ENCODE peak calls at places on chromosome 13, in nine cellular contexts. N, F, U, L, S, Q, T, B and J are unnamed samples.
A peak's percentile ranks its signal among the peaks of the same experiment; 100 is the strongest.

GRCh38 chr13:27622102-27622820 is 569 bp downstream of the POLR1D start:
- DNase-seq in T (no peak), B (peak; percentile 8), U (no peak), N (no peak), S (no peak), L (no peak), F (no peak), Q (peak; percentile 51), J (no peak)

GRCh38 chr13:89343165-89343564 is 1672.0 kb downstream of the SLITRK5 start:
- DNase-seq in Q (no peak), U (no peak), S (no peak), T (no peak), F (peak; percentile 42), L (no peak), B (no peak), N (no peak), J (no peak)

GRCh38 chr13:109816112-109816978 is 30.0 kb upstream of the IRS2 start:
- DNase-seq in N (no peak), F (peak; percentile 46), L (no peak), B (no peak), Q (no peak), S (no peak), T (no peak), U (no peak), J (no peak)

GRCh38 chr13:26446751-26447150 is 110.7 kb upstream of the WASF3 start:
- DNase-seq in B (no peak), L (no peak), Q (no peak), S (no peak), F (no peak), U (no peak), T (no peak), N (no peak), J (no peak)

GRCh38 chr13:85509512-85509911 is 289.7 kb downstream of the SLITRK6 start:
- DNase-seq in Q (no peak), B (no peak), F (peak; percentile 85), L (no peak), S (no peak), U (no peak), T (no peak), N (no peak), J (no peak)

GRCh38 chr13:107864543-107865460 is 350.5 kb downstream of the LIG4 start:
- DNase-seq in T (peak; percentile 90), F (peak; percentile 31), B (peak; percentile 18), U (peak; percentile 80), N (no peak), Q (peak; percentile 84), L (no peak), S (no peak), J (no peak)

GRCh38 chr13:60654405-60654804 is 257.4 kb downstream of the TDRD3 start:
- DNase-seq in F (no peak), U (peak; percentile 36), T (peak; percentile 51), Q (peak; percentile 62), L (no peak), B (peak; percentile 16), N (no peak), S (no peak), J (no peak)

GRCh38 chr13:113926301-113926761 is 47.5 kb downstream of the C13orf46 start:
- DNase-seq in B (no peak), L (no peak), F (no peak), S (no peak), Q (no peak), T (no peak), N (no peak), U (peak; percentile 89), J (no peak)

GRCh38 chr13:65864039-65864438 is 1366.1 kb downstream of the PCDH9 start:
- DNase-seq in S (no peak), L (no peak), T (no peak), B (no peak), Q (no peak), U (no peak), F (no peak), N (no peak), J (no peak)

GRCh38 chr13:97946951-97947588 is 6.4 kb upstream of the IPO5 start:
- DNase-seq in B (no peak), N (no peak), T (no peak), S (no peak), L (no peak), F (peak; percentile 71), Q (no peak), U (peak; percentile 92), J (no peak)

GRCh38 chr13:46137627-46138026 is 32.8 kb upstream of the CPB2 start:
- DNase-seq in Q (no peak), B (no peak), F (no peak), N (no peak), T (no peak), U (no peak), L (no peak), S (no peak), J (no peak)

GRCh38 chr13:29369060-29369743 is 226.3 kb downstream of the SLC7A1 start:
- DNase-seq in Q (peak; percentile 72), S (no peak), T (peak; percentile 76), L (no peak), U (peak; percentile 54), B (peak; percentile 44), F (peak; percentile 25), N (peak; percentile 12), J (peak; percentile 9)

GRCh38 chr13:39942901-39943273 is 287.4 kb downstream of the COG6 start:
- DNase-seq in U (peak; percentile 95), F (peak; percentile 68), L (peak; percentile 55), N (peak; percentile 50), Q (peak; percentile 83), S (peak; percentile 81), B (peak; percentile 66), T (peak; percentile 88), J (peak; percentile 67)

GRCh38 chr13:50512602-50513527 is 330.6 kb downstream of the DLEU7 start:
- DNase-seq in N (no peak), L (peak; percentile 11), T (peak; percentile 28), F (no peak), Q (peak; percentile 51), U (peak; percentile 70), S (peak; percentile 73), B (peak; percentile 47), J (no peak)

GRCh38 chr13:21453352-21454089 is 5.6 kb downstream of the ZDHHC20 start:
- DNase-seq in L (no peak), F (no peak), U (no peak), N (no peak), Q (no peak), T (no peak), S (no peak), B (peak; percentile 24), J (no peak)

GRCh38 chr13:98158172-98158907 is 15.4 kb downstream of the FARP1 start:
- DNase-seq in F (no peak), L (no peak), Q (no peak), S (no peak), B (no peak), N (no peak), T (no peak), U (no peak), J (no peak)

GRCh38 chr13:71634605-71635443 is 232.2 kb downstream of the DACH1 start:
- DNase-seq in Q (no peak), F (no peak), T (no peak), N (no peak), U (peak; percentile 25), S (no peak), B (no peak), L (no peak), J (no peak)

GRCh38 chr13:51284339-51284738 is 55.2 kb upstream of the SERPINE3 start:
- DNase-seq in F (no peak), N (no peak), B (no peak), L (no peak), T (no peak), U (no peak), S (no peak), Q (no peak), J (no peak)

GRCh38 chr13:37741536-37741935 is 128.0 kb downstream of the TRPC4 start:
- DNase-seq in N (no peak), U (no peak), F (no peak), L (no peak), S (no peak), Q (no peak), T (no peak), B (no peak), J (no peak)

GRCh38 chr13:34265016-34265692 is 447.2 kb downstream of the RFC3 start:
- DNase-seq in L (no peak), T (no peak), S (no peak), F (peak; percentile 30), U (no peak), N (no peak), B (no peak), Q (no peak), J (no peak)

GRCh38 chr13:77518266-77518665 is 17.2 kb upstream of the SCEL start:
- DNase-seq in N (no peak), T (no peak), Q (no peak), F (no peak), U (no peak), S (no peak), B (no peak), L (no peak), J (no peak)

GRCh38 chr13:25371158-25371557 is 616 bp upstream of the ATP8A2 start:
- DNase-seq in T (no peak), S (no peak), F (no peak), Q (no peak), L (no peak), N (no peak), U (no peak), B (no peak), J (no peak)
- H3K27me3 ChIP-seq in T (peaks cover 70% of the 10 kb centered on the region), S (peaks cover 21% of the 10 kb centered on the region), F (peaks cover 36% of the 10 kb centered on the region), Q (peaks cover 72% of the 10 kb centered on the region), L (peaks cover 5% of the 10 kb centered on the region), N (peaks cover 8% of the 10 kb centered on the region), U (peaks cover 76% of the 10 kb centered on the region), B (peaks cover 6% of the 10 kb centered on the region), J (peaks cover 12% of the 10 kb centered on the region)

DNA sequence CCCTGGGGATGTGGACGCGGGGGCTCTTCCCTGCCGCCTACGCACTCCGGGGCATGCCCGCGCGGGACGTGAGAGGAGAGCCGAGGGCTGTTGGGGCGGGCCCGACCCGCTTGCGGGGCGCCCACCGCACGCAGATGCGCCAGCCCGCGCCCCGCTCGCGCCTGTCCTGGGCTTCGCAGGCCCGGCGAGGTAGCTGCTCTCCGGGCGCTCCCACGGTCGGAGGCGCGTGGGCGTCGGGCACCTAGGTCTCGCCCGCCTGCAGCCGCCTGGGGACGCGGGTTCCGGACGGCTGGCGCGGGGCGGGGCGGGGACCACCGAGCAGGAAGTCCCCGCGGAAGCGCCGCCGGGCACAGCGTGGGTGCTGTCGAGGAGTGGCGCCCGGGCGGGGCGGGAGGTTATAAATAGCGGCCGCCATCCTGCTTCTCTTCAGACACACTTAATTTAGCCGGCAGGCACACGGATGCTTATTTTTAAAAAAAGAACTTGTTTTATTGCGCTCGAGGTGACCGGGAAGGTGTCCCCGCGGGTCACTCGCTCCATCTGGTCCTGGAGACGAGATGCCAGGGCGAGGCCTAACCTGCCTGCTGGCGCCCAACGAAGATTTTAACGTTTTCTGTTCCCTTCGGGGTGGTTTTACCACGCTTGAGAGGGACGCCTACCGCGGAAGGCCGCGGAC is 561 bp upstream of the GJA3 start:
- DNase-seq in U (peak; percentile 8), B (no peak), T (peak; percentile 53), S (peak; percentile 77), L (peak; percentile 22), N (no peak), Q (peak; percentile 32), F (peak; percentile 16), J (no peak)
- H3K4me3 ChIP-seq in U (peak overlapping the region; percentile 94), B (peak overlapping the region; percentile 52), T (peak overlapping the region; percentile 61), S (peak overlapping the region; percentile 71), L (peak overlapping the region; percentile 56), N (peak overlapping the region; percentile 71), Q (peak overlapping the region; percentile 44), F (peak overlapping the region; percentile 70), J (peak overlapping the region; percentile 66)

GRCh38 chr13:30861836-30862467 is 44.1 kb upstream of the MEDAG start:
- DNase-seq in S (no peak), N (no peak), B (no peak), U (no peak), T (no peak), Q (no peak), L (no peak), F (no peak), J (no peak)
- H3K27me3 ChIP-seq in S (no peaks in the 10 kb centered on the region), N (no peaks in the 10 kb centered on the region), B (no peaks in the 10 kb centered on the region), U (peaks cover 7% of the 10 kb centered on the region), T (peaks cover 23% of the 10 kb centered on the region), Q (no peaks in the 10 kb centered on the region), L (no peaks in the 10 kb centered on the region), F (no peaks in the 10 kb centered on the region), J (peaks cover 4% of the 10 kb centered on the region)

GRCh38 chr13:99895999-99896695 is 75.4 kb downstream of the ZIC5 start:
- DNase-seq in T (peak; percentile 80), F (no peak), S (no peak), N (no peak), B (no peak), L (no peak), U (no peak), Q (no peak), J (no peak)
- H3K4me3 ChIP-seq in T (peak overlapping the region; percentile 31), F (no peak overlapping the region), S (peak overlapping the region; percentile 50), N (no peak overlapping the region), B (no peak overlapping the region), L (peak overlapping the region; percentile 71), U (no peak overlapping the region), Q (no peak overlapping the region), J (peak overlapping the region; percentile 8)